ENCODE peak calls at places on chromosome X, in eight cellular contexts. J, V, T, Z, X, O, N and A are unnamed samples.

GRCh38 chrX:2559124-2559523 is 58.3 kb upstream of the DHRSX start:
- DNase-seq in J (no peak), V (no peak), T (no peak), Z (no peak), X (no peak), O (no peak), N (no peak), A (no peak)

GRCh38 chrX:119887721-119888425 is 7.8 kb upstream of the AKAP14 start:
- DNase-seq in J (peak), V (peak), T (peak), Z (peak), X (peak), O (peak), N (peak), A (peak)

GRCh38 chrX:10795721-10796120 is 175.3 kb upstream of the MID1 start:
- DNase-seq in J (no peak), V (no peak), T (peak), Z (no peak), X (no peak), O (no peak), N (no peak), A (no peak)

GRCh38 chrX:50492720-50493119 is 22.1 kb upstream of the DGKK start:
- DNase-seq in J (no peak), V (no peak), T (no peak), Z (no peak), X (no peak), O (no peak), N (no peak), A (no peak)

GRCh38 chrX:40278340-40279090 is 180.8 kb upstream of the BCOR start:
- DNase-seq in J (no peak), V (peak), T (peak), Z (no peak), X (no peak), O (no peak), N (no peak), A (no peak)

GRCh38 chrX:14039344-14039743 is 9.7 kb upstream of the GEMIN8 start:
- DNase-seq in J (no peak), V (peak), T (peak), Z (peak), X (peak), O (no peak), N (peak), A (peak)

GRCh38 chrX:2391869-2392606 is 108.7 kb downstream of the DHRSX start:
- DNase-seq in J (no peak), V (no peak), T (peak), Z (peak), X (peak), O (no peak), N (no peak), A (no peak)

GRCh38 chrX:130196453-130196852 is 24.7 kb downstream of the RAB33A start:
- DNase-seq in J (no peak), V (no peak), T (no peak), Z (no peak), X (no peak), O (no peak), N (no peak), A (no peak)

GRCh38 chrX:129593137-129593536 is 53.1 kb downstream of the OCRL start:
- DNase-seq in J (no peak), V (no peak), T (no peak), Z (no peak), X (peak), O (no peak), N (no peak), A (no peak)

GRCh38 chrX:15382809-15383208 is 1.4 kb downstream of the VEGFD start:
- DNase-seq in J (no peak), V (no peak), T (no peak), Z (peak), X (peak), O (no peak), N (no peak), A (no peak)

GRCh38 chrX:154059231-154059630 is 38.3 kb downstream of the MECP2 start:
- DNase-seq in J (no peak), V (no peak), T (no peak), Z (no peak), X (no peak), O (no peak), N (no peak), A (no peak)

GRCh38 chrX:9392445-9392844 is 72.4 kb upstream of the TBL1X start:
- DNase-seq in J (no peak), V (no peak), T (no peak), Z (no peak), X (no peak), O (no peak), N (no peak), A (no peak)

GRCh38 chrX:73943572-73943899 is 360.4 kb upstream of the ZCCHC13 start:
- DNase-seq in J (no peak), V (no peak), T (no peak), Z (peak), X (no peak), O (no peak), N (no peak), A (no peak)

GRCh38 chrX:136858007-136858756 is 22.3 kb downstream of the RBMX start:
- DNase-seq in J (no peak), V (no peak), T (no peak), Z (peak), X (no peak), O (no peak), N (no peak), A (no peak)

GRCh38 chrX:79270401-79270800 is 96.7 kb downstream of the ITM2A start:
- DNase-seq in J (no peak), V (peak), T (no peak), Z (peak), X (no peak), O (peak), N (peak), A (peak)

DNA sequence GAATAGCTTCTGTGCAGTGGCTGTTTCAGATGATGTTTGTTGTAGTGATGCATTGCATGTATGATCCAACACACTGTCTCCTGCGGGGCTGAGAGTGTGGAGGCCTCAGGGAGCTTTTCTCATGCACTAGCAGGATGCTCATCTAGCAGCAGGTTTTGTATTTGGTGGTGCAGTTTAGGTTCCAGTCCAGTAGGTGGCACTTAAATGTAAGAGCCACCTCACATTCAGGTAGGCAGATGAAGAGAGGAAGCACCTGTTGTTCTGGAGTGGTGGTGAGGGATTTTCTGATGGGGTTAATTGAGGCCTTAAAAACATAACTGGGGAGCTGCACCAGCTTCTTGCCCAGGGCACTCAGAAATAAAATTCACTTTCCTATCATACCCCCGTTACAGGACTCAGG is 300.9 kb downstream of the SPIN4 start:
- DNase-seq in J (no peak), V (no peak), T (no peak), Z (peak), X (no peak), O (no peak), N (no peak), A (no peak)
- H3K27ac ChIP-seq in J (no peak), V (no peak), T (no peak), Z (no peak), X (no peak), O (no peak), N (no peak), A (no peak)

GRCh38 chrX:27808226-27808625 is 436 bp downstream of the MAGEB10 start:
- DNase-seq in J (no peak), V (no peak), T (no peak), Z (no peak), X (no peak), O (no peak), N (no peak), A (no peak)
- H3K27ac ChIP-seq in J (no peak), V (no peak), T (no peak), Z (no peak), X (no peak), O (no peak), N (no peak), A (no peak)

DNA sequence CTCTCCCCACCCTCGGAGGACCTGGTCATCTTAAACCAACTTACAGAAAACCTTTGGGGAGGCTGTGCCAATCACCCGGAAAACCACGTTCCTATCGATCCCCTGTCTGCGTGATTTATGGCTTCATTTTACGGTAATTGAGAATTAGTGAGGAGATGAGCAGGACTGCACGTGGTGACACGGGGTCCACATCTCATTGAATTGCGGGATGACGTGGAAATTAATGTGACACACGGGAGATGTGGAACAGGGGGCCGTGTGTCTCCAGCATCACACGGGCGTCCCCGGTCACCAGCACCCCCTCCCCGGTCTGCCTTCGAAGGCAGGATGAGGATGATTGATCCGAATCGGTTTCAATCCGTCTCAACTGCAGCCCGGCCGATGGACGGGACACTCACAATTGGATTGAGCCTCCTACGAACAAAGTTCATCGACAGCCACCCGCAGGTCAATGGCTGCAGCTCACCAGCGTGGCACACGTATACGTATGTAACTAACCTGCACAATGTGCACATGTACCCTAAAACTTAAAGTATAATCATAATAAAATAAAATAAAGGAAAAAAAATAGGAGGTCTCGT is 160.3 kb downstream of the SHOX start:
- DNase-seq in J (no peak), V (no peak), T (no peak), Z (no peak), X (no peak), O (no peak), N (no peak), A (no peak)
- H3K27ac ChIP-seq in J (no peak), V (no peak), T (no peak), Z (no peak), X (no peak), O (no peak), N (no peak), A (no peak)

GRCh38 chrX:140274761-140275525 is 229.9 kb downstream of the SOX3 start:
- DNase-seq in J (no peak), V (no peak), T (no peak), Z (no peak), X (peak), O (no peak), N (no peak), A (no peak)
- H3K27ac ChIP-seq in J (no peak), V (no peak), T (no peak), Z (no peak), X (no peak), O (no peak), N (no peak), A (no peak)

GRCh38 chrX:24566233-24566632 is 80.9 kb downstream of the PCYT1B start:
- DNase-seq in J (no peak), V (no peak), T (no peak), Z (no peak), X (no peak), O (no peak), N (no peak), A (no peak)
- H3K27ac ChIP-seq in J (no peak), V (no peak), T (peak), Z (no peak), X (no peak), O (no peak), N (no peak), A (no peak)

GRCh38 chrX:115639481-115639880 is 78.5 kb downstream of the PLS3 start:
- DNase-seq in J (no peak), V (no peak), T (no peak), Z (no peak), X (no peak), O (no peak), N (no peak), A (no peak)

GRCh38 chrX:115642304-115642703 is 81.3 kb downstream of the PLS3 start:
- DNase-seq in J (no peak), V (no peak), T (no peak), Z (no peak), X (no peak), O (no peak), N (no peak), A (no peak)

GRCh38 chrX:115642895-115643530 is 82.0 kb downstream of the PLS3 start:
- DNase-seq in J (no peak), V (peak), T (peak), Z (peak), X (peak), O (no peak), N (peak), A (peak)
- H3K27ac ChIP-seq in J (no peak), V (no peak), T (peak), Z (no peak), X (peak), O (no peak), N (peak), A (peak)